ENCODE peak calls at places on chromosomes 13 and 19, in seven cellular contexts. N is breast epithelium, J is Ammon's horn, I is tibial artery, Y is right atrium auricular region, D is amygdala, E is mucosa of descending colon. R is an unnamed sample.

GRCh38 chr13:34201050-34201913 is 383.3 kb downstream of the RFC3 start:
- DNase-seq in N (no peak), J (peak; percentile 60), I (no peak), Y (no peak), D (no peak), E (no peak), R (no peak)

GRCh38 chr13:99634672-99635071 is 133.4 kb downstream of the TM9SF2 start:
- DNase-seq in N (no peak), J (no peak), I (no peak), Y (no peak), D (no peak), E (no peak), R (no peak)

GRCh38 chr19:4737955-4738580 is 14.4 kb upstream of the DPP9 start:
- DNase-seq in N (no peak), J (no peak), I (no peak), Y (no peak), D (no peak), E (no peak), R (no peak)

GRCh38 chr19:42122691-42123607 is 9.3 kb downstream of the POU2F2 start:
- DNase-seq in N (no peak), J (no peak), I (no peak), Y (no peak), D (no peak), E (no peak), R (no peak)

GRCh38 chr13:28542804-28543203 is 47.9 kb upstream of the FLT1 start:
- DNase-seq in N (no peak), J (no peak), I (no peak), Y (no peak), D (no peak), E (no peak), R (no peak)

GRCh38 chr19:5298502-5298901 is 42.1 kb downstream of the PTPRS start:
- DNase-seq in N (peak; percentile 78), J (no peak), I (no peak), Y (no peak), D (no peak), E (no peak), R (no peak)

GRCh38 chr19:17504456-17504855 is 7.0 kb upstream of the PGLS start:
- DNase-seq in N (no peak), J (no peak), I (no peak), Y (no peak), D (no peak), E (no peak), R (peak; percentile 14)

GRCh38 chr13:53141336-53141735 is 112.7 kb downstream of the OLFM4 start:
- DNase-seq in N (no peak), J (no peak), I (no peak), Y (no peak), D (no peak), E (no peak), R (peak; percentile 54)

GRCh38 chr19:48351341-48351752 is 12.4 kb downstream of the TMEM143 start:
- DNase-seq in N (no peak), J (peak; percentile 47), I (no peak), Y (peak; percentile 68), D (peak; percentile 32), E (peak; percentile 90), R (peak; percentile 85)

GRCh38 chr13:34412817-34413365 is 529.2 kb upstream of the NBEA start:
- DNase-seq in N (no peak), J (no peak), I (no peak), Y (no peak), D (no peak), E (no peak), R (no peak)

GRCh38 chr13:79549355-79550106 is 68.6 kb downstream of the NDFIP2 start:
- DNase-seq in N (no peak), J (no peak), I (no peak), Y (no peak), D (no peak), E (no peak), R (no peak)

GRCh38 chr13:110593430-110594130 is 21.8 kb upstream of the NAXD start:
- DNase-seq in N (no peak), J (peak; percentile 61), I (no peak), Y (no peak), D (no peak), E (no peak), R (peak; percentile 64)

GRCh38 chr19:29515706-29516357 is 10.0 kb upstream of the VSTM2B start:
- DNase-seq in N (no peak), J (no peak), I (no peak), Y (no peak), D (no peak), E (no peak), R (no peak)

GRCh38 chr19:17981611-17982010 is 14.7 kb downstream of the KCNN1 start:
- DNase-seq in N (no peak), J (no peak), I (no peak), Y (no peak), D (no peak), E (no peak), R (no peak)

GRCh38 chr19:12840091-12841079 is 2.1 kb downstream of the MAST1 start:
- DNase-seq in N (peak; percentile 44), J (no peak), I (no peak), Y (no peak), D (peak; percentile 50), E (peak; percentile 87), R (peak; percentile 87)

GRCh38 chr13:38542601-38543000 is 144.3 kb upstream of the FREM2 start:
- DNase-seq in N (no peak), J (no peak), I (no peak), Y (no peak), D (no peak), E (no peak), R (no peak)

R was measured in D341Med.